ENCODE peak calls at places on chromosomes 12 and 14, in four cellular contexts. T, O, L and P are unnamed samples.

GRCh38 chr12:131104464-131105350 is 151.0 kb downstream of the ADGRD1 start:
- DNase-seq in O (peak), L (no peak), T (peak), P (peak)

GRCh38 chr12:131830335-131831020 is 2.3 kb downstream of the MMP17 start:
- DNase-seq in T (peak), O (peak), L (no peak), P (no peak)

GRCh38 chr12:122079038-122079531 is 529 bp downstream of the MLXIP start:
- DNase-seq in T (peak), L (no peak), O (no peak), P (no peak)

GRCh38 chr14:76828339-76829015 is 2.3 kb downstream of the LRRC74A start:
- DNase-seq in O (no peak), L (no peak), T (no peak), P (no peak)

GRCh38 chr14:86838363-86838762 is 1154.6 kb downstream of the GALC start:
- DNase-seq in T (no peak), O (no peak), L (no peak), P (no peak)

GRCh38 chr12:89353188-89353822 is 1.0 kb upstream of the DUSP6 start:
- DNase-seq in O (no peak), L (no peak), T (no peak), P (peak)

GRCh38 chr14:65927871-65928270 is 515.3 kb downstream of the FUT8 start:
- DNase-seq in O (no peak), L (no peak), T (peak), P (no peak)

GRCh38 chr12:42129595-42130204 is 15.0 kb downstream of the GXYLT1 start:
- DNase-seq in O (no peak), T (peak), L (no peak), P (no peak)

GRCh38 chr12:25592725-25593495 is 39.8 kb upstream of the LMNTD1 start:
- DNase-seq in T (no peak), O (no peak), L (no peak), P (no peak)

GRCh38 chr12:112841891-112842290 is 50.3 kb downstream of the RPH3A start:
- DNase-seq in T (no peak), L (no peak), O (no peak), P (no peak)

GRCh38 chr14:61211476-61212262 is 69.5 kb downstream of the TMEM30B start:
- DNase-seq in L (no peak), O (no peak), T (no peak), P (no peak)

GRCh38 chr14:36996133-36996856 is 176.1 kb downstream of the SLC25A21 start:
- DNase-seq in L (no peak), T (peak), O (no peak), P (no peak)

GRCh38 chr12:34598352-34598827 is 576.1 kb downstream of the ALG10 start:
- DNase-seq in L (no peak), T (no peak), O (no peak), P (no peak)

GRCh38 chr12:52513736-52514135 is 6.5 kb downstream of the KRT5 start:
- DNase-seq in T (no peak), L (no peak), O (no peak), P (no peak)

GRCh38 chr12:65300679-65301349 is 22.3 kb downstream of the MSRB3 start:
- DNase-seq in L (no peak), T (peak), O (no peak), P (no peak)

GRCh38 chr14:92546347-92547053 is 32.9 kb downstream of the RIN3 start:
- DNase-seq in O (no peak), T (no peak), L (no peak), P (no peak)

GRCh38 chr12:1829306-1829900 is 9.0 kb downstream of the LRTM2 start:
- DNase-seq in L (no peak), T (no peak), O (no peak), P (no peak)

GRCh38 chr12:121089031-121089812 is 43.5 kb upstream of the P2RX7 start:
- DNase-seq in O (no peak), T (peak), L (no peak), P (no peak)

GRCh38 chr12:119006749-119007148 is 25.4 kb downstream of the SRRM4 start:
- DNase-seq in L (no peak), O (no peak), T (no peak), P (no peak)

GRCh38 chr12:101459642-101460346 is 15.3 kb upstream of the SPIC start:
- DNase-seq in T (peak), L (no peak), O (no peak), P (no peak)
- TF ChIP-seq SPI1 in T (peak), L (no peak), O (peak), P (peak)

GRCh38 chr14:101351146-101351545 is 210.1 kb upstream of the DIO3 start:
- DNase-seq in L (no peak), O (no peak), T (no peak), P (no peak)

GRCh38 chr14:101350710-101351109 is 210.6 kb upstream of the DIO3 start:
- DNase-seq in L (no peak), T (no peak), O (no peak), P (no peak)

GRCh38 chr14:101349108-101349507 is 212.2 kb upstream of the DIO3 start:
- DNase-seq in O (no peak), T (no peak), L (no peak), P (no peak)

GRCh38 chr14:101351769-101352168 is 209.5 kb upstream of the DIO3 start:
- DNase-seq in T (no peak), O (no peak), L (no peak), P (no peak)

DNA sequence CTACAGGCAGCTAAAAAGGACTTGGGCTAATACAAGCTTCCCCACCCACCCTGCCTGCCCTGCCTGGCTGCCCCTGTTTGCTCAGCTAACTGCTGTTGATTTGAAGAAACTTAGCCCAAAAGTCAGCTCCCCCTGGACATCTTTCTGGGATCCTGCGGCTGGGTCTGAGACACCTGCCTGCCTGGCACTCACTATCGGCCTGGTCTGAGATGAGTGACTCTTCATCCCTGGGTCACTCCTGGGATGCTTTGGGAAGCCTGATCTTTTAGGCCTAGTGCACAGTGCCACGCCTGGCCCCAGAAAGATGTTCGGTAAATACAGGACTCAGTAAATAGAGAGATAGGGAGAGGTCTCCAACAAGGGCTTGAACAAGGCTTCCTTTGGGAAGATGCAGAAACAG is 211.3 kb upstream of the DIO3 start:
- DNase-seq in T (no peak), L (no peak), O (no peak), P (no peak)
- TF ChIP-seq SPI1 in T (no peak), L (no peak), O (no peak), P (no peak)

DNA sequence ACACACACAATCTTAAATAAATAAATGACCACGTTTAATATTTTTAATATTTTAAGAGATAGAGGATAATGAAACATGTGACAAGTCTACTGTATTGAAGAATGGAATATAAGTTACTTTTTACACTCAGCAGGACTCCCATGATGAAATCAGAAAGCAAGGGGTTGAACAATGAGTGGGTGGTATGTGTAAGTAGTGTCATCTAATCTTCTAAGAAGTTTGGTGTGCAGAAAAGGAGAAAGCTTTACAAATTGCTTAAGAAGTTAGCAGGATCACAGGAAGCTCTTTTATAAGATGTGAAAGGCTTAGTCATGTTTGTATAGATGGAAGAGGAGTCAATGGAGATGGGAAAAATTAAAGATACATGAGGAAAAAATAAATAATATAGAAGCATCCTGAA is 47.8 kb downstream of the SLC15A5 start:
- DNase-seq in T (no peak), O (no peak), L (no peak), P (no peak)
- TF ChIP-seq SPI1 in T (no peak), O (no peak), L (no peak), P (no peak)

GRCh38 chr14:88866305-88866704 is 41.9 kb downstream of the TTC8 start:
- DNase-seq in T (no peak), O (no peak), L (no peak), P (no peak)

GRCh38 chr14:88870777-88871176 is 46.3 kb downstream of the TTC8 start:
- DNase-seq in L (no peak), T (no peak), O (no peak), P (no peak)

GRCh38 chr14:88872976-88873375 is 48.5 kb downstream of the TTC8 start:
- DNase-seq in O (no peak), L (no peak), T (no peak), P (no peak)

GRCh38 chr14:88871429-88871828 is 47.0 kb downstream of the TTC8 start:
- DNase-seq in L (no peak), O (no peak), T (no peak), P (no peak)

DNA sequence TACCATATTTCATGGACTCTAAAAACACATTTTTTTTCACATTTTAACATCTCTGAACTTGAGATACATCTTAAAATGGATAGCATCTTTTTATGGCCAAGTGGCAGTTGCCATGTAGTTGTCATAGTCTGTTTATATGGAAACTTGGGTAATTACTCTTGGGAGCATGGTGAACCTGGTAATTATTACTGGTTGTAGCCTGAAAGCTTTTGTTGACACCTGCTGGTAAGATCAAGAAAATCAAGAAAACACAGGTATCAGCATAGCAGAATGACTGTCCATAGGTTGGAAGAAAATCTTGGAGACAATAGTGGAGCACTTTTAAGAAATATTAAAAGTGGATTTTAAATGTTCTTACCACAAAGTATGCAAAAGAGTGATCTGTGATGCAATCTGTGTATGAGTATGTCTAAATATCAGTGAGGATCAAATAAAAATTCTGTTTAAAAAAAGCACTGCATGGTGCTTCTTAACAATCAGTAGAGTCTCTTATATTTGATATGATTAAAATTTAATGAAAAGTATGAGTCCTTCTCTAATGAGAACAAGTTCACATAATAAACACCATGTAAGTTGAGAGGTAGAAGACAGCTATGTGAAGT is 44.2 kb downstream of the TTC8 start:
- DNase-seq in T (peak), L (no peak), O (no peak), P (peak)
- TF ChIP-seq SPI1 in T (no peak), L (no peak), O (no peak), P (no peak)

DNA sequence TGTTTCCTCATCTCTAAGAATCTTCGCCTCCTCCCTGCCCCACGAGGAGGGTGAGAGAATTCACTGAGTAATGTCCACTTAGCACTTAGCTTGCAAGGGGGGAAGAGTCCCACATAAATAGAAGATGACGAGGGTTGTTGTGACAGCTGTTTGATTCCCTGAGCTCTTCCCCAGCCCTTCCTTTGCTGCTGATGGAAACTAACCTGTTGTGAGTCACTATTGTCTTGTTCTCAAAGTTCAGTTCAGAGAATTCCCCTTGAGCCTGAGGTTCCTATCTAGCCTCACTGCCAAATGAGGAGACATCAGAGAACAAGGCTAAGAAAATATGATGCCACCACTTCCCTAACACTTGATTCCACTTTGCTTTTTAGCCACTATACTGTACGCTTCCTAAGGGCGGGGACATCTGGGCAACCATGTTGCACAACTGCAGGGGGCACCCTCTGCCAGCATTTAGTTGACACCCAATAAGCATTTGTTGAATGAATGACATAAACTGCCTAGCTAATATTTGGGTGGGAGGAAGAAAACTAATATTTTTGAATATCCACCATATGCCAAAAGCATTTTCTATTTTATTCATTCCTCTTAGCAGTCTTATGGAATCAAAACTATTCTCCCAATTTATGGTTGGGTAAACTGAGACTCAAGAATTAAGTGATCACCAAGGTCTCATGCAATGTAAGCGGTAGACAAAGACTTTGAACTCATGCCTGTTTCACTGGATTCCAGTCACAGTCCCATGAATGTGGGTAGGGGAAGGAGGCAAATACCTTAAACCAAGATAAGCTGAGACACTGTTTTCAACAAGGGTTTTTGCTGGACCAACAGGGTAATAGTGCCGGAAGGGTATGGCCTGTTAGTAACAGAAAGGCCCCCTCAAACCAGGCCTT is 77.6 kb downstream of the ZFP36L1 start:
- DNase-seq in L (no peak), O (no peak), T (peak), P (no peak)
- TF ChIP-seq SPI1 in L (no peak), O (no peak), T (no peak), P (no peak)

GRCh38 chr14:59354666-59355065 is 110.5 kb downstream of the GPR135 start:
- DNase-seq in O (no peak), T (no peak), L (no peak), P (no peak)

GRCh38 chr14:59355101-59355500 is 110.1 kb downstream of the GPR135 start:
- DNase-seq in L (no peak), T (no peak), O (no peak), P (no peak)

GRCh38 chr14:59358105-59358504 is 107.1 kb downstream of the GPR135 start:
- DNase-seq in O (peak), L (no peak), T (peak), P (no peak)

GRCh38 chr14:59356783-59357182 is 108.4 kb downstream of the GPR135 start:
- DNase-seq in L (peak), O (no peak), T (no peak), P (no peak)

GRCh38 chr14:59356298-59356697 is 108.9 kb downstream of the GPR135 start:
- DNase-seq in L (no peak), T (no peak), O (no peak), P (peak)
- TF ChIP-seq SPI1 in L (no peak), T (no peak), O (no peak), P (no peak)

DNA sequence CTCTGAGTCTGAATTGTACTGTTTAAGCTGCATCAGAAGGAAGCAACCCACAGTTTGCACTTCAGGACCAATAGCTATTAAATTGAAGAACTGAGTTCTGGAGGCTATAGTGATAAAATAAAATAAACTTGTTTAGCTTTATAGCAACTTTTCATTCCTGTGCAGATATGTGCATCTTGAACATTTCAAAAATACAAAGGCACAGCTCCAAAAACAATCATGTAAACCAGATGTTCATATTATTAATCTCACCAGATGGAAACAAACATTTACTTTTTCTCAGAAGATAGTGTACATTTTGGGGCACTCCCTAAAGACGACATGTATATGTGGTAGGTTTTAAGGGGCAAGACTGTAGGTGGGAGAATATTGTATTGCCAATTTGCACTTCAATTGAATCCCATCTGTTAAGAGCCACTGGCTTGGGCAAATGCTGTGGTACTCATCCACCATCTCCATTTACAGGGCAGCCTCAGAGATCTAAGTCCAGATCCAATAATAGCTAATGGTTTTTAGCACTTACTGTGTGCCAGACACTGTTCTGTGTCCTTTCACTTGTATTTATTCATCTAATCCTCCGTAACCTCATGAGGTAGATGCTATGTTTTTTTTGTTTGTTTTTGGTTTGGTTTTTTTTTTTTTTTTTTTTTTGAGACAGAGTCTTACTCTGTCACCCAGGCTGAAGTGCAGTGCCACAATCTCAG is 49.0 kb downstream of the PTGER2 start:
- DNase-seq in L (no peak), T (no peak), O (no peak), P (no peak)
- TF ChIP-seq SPI1 in L (no peak), T (no peak), O (no peak), P (no peak)

GRCh38 chr14:32726516-32726915 is 212.2 kb upstream of the NPAS3 start:
- DNase-seq in L (no peak), T (no peak), O (no peak), P (no peak)
- TF ChIP-seq SPI1 in L (no peak), T (no peak), O (no peak), P (no peak)

GRCh38 chr12:6827982-6828670 is at the start of gene P3H3:
- DNase-seq in L (no peak), O (no peak), T (peak), P (no peak)
- TF ChIP-seq SPI1 in L (no peak), O (no peak), T (no peak), P (no peak)

GRCh38 chr14:52313903-52314481 is at the start of gene PTGER2:
- DNase-seq in L (no peak), T (peak), O (peak), P (peak)

GRCh38 chr14:52315355-52315718 is 1.2 kb downstream of the PTGER2 start:
- DNase-seq in L (no peak), T (no peak), O (peak), P (no peak)

GRCh38 chr14:52314521-52315354 is 626 bp downstream of the PTGER2 start:
- DNase-seq in L (no peak), T (no peak), O (no peak), P (peak)

GRCh38 chr14:52313493-52313881 is 625 bp upstream of the PTGER2 start:
- DNase-seq in L (no peak), T (no peak), O (no peak), P (no peak)

DNA sequence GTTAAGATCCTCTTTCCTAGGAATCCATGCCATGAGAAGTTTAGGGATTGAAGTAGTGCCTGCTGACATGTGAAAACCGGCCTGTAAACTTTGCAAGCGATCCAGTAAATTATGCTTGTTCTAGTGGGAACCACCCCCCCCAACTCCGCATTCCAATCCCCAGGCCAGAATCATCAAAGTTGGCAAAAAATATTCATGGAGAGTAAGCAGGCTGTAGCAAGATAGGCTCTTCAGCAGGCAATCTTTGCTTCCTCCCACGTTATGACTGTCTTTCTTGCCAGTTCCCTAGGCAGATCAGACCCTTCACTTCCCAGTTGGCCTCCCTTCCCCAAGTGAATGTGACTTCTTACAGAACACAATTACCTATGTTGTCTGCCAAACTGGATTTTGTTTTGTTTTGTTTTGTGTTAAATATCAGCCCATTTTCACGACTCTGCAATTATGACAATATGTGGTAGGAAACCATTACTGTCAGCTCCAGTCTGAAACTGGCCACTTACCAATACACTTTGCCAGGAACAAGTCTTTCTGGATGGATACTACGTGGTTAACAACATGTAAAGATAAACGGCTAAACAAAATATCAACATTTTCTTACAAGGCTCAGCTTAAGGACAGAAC is 1.1 kb upstream of the PTGER2 start:
- DNase-seq in O (no peak), L (no peak), T (no peak), P (no peak)
- TF ChIP-seq SPI1 in O (peak), L (no peak), T (no peak), P (no peak)